ENCODE peak calls at places on chromosomes 4 and X, in seven cellular contexts. One of them, this sample, is unnamed.
A peak's percentile ranks its signal among the peaks of the same experiment; 100 is the strongest.

GRCh38 chr4:91963489-91963888 is 340.3 kb upstream of the GRID2 start:
- DNase-seq in cardiac muscle cell: no peak
- DNase-seq in GM23248: peak; percentile 62
- DNase-seq in tibial artery: no peak
- DNase-seq in colonic mucosa: no peak
- DNase-seq in neural progenitor cell: no peak
- DNase-seq in esophagus muscularis mucosa: no peak
- DNase-seq in this sample: no peak

GRCh38 chrX:47637546-47638195 is 7.9 kb upstream of the CFP start:
- DNase-seq in cardiac muscle cell: peak; percentile 39
- DNase-seq in GM23248: no peak
- DNase-seq in tibial artery: peak; percentile 68
- DNase-seq in colonic mucosa: peak; percentile 53
- DNase-seq in neural progenitor cell: peak; percentile 61
- DNase-seq in esophagus muscularis mucosa: no peak
- DNase-seq in this sample: no peak

GRCh38 chr4:90127223-90127705 is at the start of gene CCSER1:
- DNase-seq in cardiac muscle cell: peak; percentile 74
- DNase-seq in GM23248: peak; percentile 20
- DNase-seq in tibial artery: peak; percentile 76
- DNase-seq in colonic mucosa: peak; percentile 80
- DNase-seq in neural progenitor cell: peak; percentile 71
- DNase-seq in esophagus muscularis mucosa: peak; percentile 95
- DNase-seq in this sample: peak; percentile 75

GRCh38 chr4:20192754-20193521 is 58.8 kb upstream of the SLIT2 start:
- DNase-seq in cardiac muscle cell: no peak
- DNase-seq in GM23248: peak; percentile 50
- DNase-seq in tibial artery: no peak
- DNase-seq in colonic mucosa: no peak
- DNase-seq in neural progenitor cell: no peak
- DNase-seq in esophagus muscularis mucosa: no peak
- DNase-seq in this sample: no peak

GRCh38 chr4:121189351-121189750 is 25.2 kb upstream of the TNIP3 start:
- DNase-seq in cardiac muscle cell: no peak
- DNase-seq in GM23248: no peak
- DNase-seq in tibial artery: no peak
- DNase-seq in colonic mucosa: no peak
- DNase-seq in neural progenitor cell: no peak
- DNase-seq in esophagus muscularis mucosa: no peak
- DNase-seq in this sample: no peak

GRCh38 chrX:134990475-134991473 is at the start of gene SMIM10:
- DNase-seq in cardiac muscle cell: peak; percentile 42
- DNase-seq in GM23248: peak; percentile 85
- DNase-seq in tibial artery: peak; percentile 88
- DNase-seq in colonic mucosa: peak; percentile 67
- DNase-seq in neural progenitor cell: peak; percentile 43
- DNase-seq in esophagus muscularis mucosa: peak; percentile 91
- DNase-seq in this sample: peak; percentile 18

GRCh38 chr4:39932776-39933402 is 44.8 kb downstream of the PDS5A start:
- DNase-seq in cardiac muscle cell: no peak
- DNase-seq in GM23248: no peak
- DNase-seq in tibial artery: no peak
- DNase-seq in colonic mucosa: no peak
- DNase-seq in neural progenitor cell: no peak
- DNase-seq in esophagus muscularis mucosa: no peak
- DNase-seq in this sample: no peak

GRCh38 chr4:174156239-174156826 is 127.1 kb downstream of the FBXO8 start:
- DNase-seq in cardiac muscle cell: peak; percentile 62
- DNase-seq in GM23248: peak; percentile 63
- DNase-seq in tibial artery: no peak
- DNase-seq in colonic mucosa: no peak
- DNase-seq in neural progenitor cell: peak; percentile 44
- DNase-seq in esophagus muscularis mucosa: no peak
- DNase-seq in this sample: no peak

GRCh38 chrX:118212817-118213183 is 96.2 kb upstream of the KLHL13 start:
- DNase-seq in cardiac muscle cell: no peak
- DNase-seq in GM23248: no peak
- DNase-seq in tibial artery: no peak
- DNase-seq in colonic mucosa: no peak
- DNase-seq in neural progenitor cell: no peak
- DNase-seq in esophagus muscularis mucosa: no peak
- DNase-seq in this sample: no peak

GRCh38 chr4:172982151-172982590 is 186.4 kb upstream of the GALNT7 start:
- DNase-seq in cardiac muscle cell: no peak
- DNase-seq in GM23248: peak; percentile 65
- DNase-seq in tibial artery: peak; percentile 87
- DNase-seq in colonic mucosa: no peak
- DNase-seq in neural progenitor cell: no peak
- DNase-seq in esophagus muscularis mucosa: peak; percentile 88
- DNase-seq in this sample: peak; percentile 36

GRCh38 chr4:37890501-37891220 is at the start of gene TBC1D1:
- DNase-seq in cardiac muscle cell: peak; percentile 33
- DNase-seq in GM23248: peak; percentile 31
- DNase-seq in tibial artery: peak; percentile 95
- DNase-seq in colonic mucosa: peak; percentile 75
- DNase-seq in neural progenitor cell: peak; percentile 48
- DNase-seq in esophagus muscularis mucosa: no peak
- DNase-seq in this sample: peak; percentile 87

GRCh38 chr4:106628616-106629606 is 260.3 kb upstream of the GIMD1 start:
- DNase-seq in cardiac muscle cell: no peak
- DNase-seq in GM23248: peak; percentile 36
- DNase-seq in tibial artery: no peak
- DNase-seq in colonic mucosa: no peak
- DNase-seq in neural progenitor cell: no peak
- DNase-seq in esophagus muscularis mucosa: no peak
- DNase-seq in this sample: no peak

GRCh38 chr4:102103368-102103767 is 241.9 kb downstream of the SLC39A8 start:
- DNase-seq in cardiac muscle cell: no peak
- DNase-seq in GM23248: no peak
- DNase-seq in tibial artery: no peak
- DNase-seq in colonic mucosa: no peak
- DNase-seq in neural progenitor cell: no peak
- DNase-seq in esophagus muscularis mucosa: no peak
- DNase-seq in this sample: no peak

GRCh38 chr4:138398297-138398696 is 156.1 kb upstream of the SLC7A11 start:
- DNase-seq in cardiac muscle cell: no peak
- DNase-seq in GM23248: no peak
- DNase-seq in tibial artery: no peak
- DNase-seq in colonic mucosa: no peak
- DNase-seq in neural progenitor cell: peak; percentile 80
- DNase-seq in esophagus muscularis mucosa: no peak
- DNase-seq in this sample: no peak

GRCh38 chr4:155639674-155640529 is 26.7 kb upstream of the GUCY1A1 start:
- DNase-seq in cardiac muscle cell: no peak
- DNase-seq in GM23248: no peak
- DNase-seq in tibial artery: no peak
- DNase-seq in colonic mucosa: no peak
- DNase-seq in neural progenitor cell: no peak
- DNase-seq in esophagus muscularis mucosa: no peak
- DNase-seq in this sample: no peak

GRCh38 chr4:111027526-111027925 is 404.6 kb upstream of the PITX2 start:
- DNase-seq in cardiac muscle cell: no peak
- DNase-seq in GM23248: peak; percentile 90
- DNase-seq in tibial artery: no peak
- DNase-seq in colonic mucosa: no peak
- DNase-seq in neural progenitor cell: no peak
- DNase-seq in esophagus muscularis mucosa: no peak
- DNase-seq in this sample: no peak

GRCh38 chrX:123184199-123184857 is at the start of gene GRIA3:
- DNase-seq in cardiac muscle cell: no peak
- DNase-seq in GM23248: peak; percentile 62
- DNase-seq in tibial artery: peak; percentile 53
- DNase-seq in colonic mucosa: no peak
- DNase-seq in neural progenitor cell: peak; percentile 45
- DNase-seq in esophagus muscularis mucosa: no peak
- DNase-seq in this sample: no peak

DNA sequence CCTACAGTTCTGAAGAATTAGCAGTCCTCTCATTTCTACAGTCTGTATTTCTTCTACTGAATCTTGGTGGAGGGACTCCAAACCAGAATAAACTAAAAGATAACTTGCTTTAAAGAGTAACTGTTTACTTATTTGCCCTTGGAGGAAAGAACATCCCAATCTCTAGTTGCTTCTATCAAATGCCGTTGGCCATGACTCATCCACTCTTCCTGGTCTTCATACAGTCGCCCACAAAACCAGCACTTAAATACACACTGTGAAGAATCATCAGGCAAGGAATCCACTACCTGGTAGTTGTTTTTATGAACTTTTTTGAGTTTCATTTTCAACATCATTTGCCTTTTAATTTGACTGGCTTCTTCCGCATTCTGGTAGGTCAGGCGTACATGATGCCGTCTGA is 14.2 kb downstream of the ZNF518B start:
- DNase-seq in cardiac muscle cell: no peak
- DNase-seq in GM23248: no peak
- DNase-seq in tibial artery: no peak
- DNase-seq in colonic mucosa: no peak
- DNase-seq in neural progenitor cell: no peak
- DNase-seq in esophagus muscularis mucosa: no peak
- DNase-seq in this sample: no peak
- H3K9me3 ChIP-seq in cardiac muscle cell: no peaks in the 10 kb centered on the region
- H3K9me3 ChIP-seq in GM23248: no peaks in the 10 kb centered on the region
- H3K9me3 ChIP-seq in tibial artery: peaks cover 58% of the 10 kb centered on the region
- H3K9me3 ChIP-seq in colonic mucosa: no peaks in the 10 kb centered on the region
- H3K9me3 ChIP-seq in neural progenitor cell: peaks cover 22% of the 10 kb centered on the region
- H3K9me3 ChIP-seq in esophagus muscularis mucosa: no peaks in the 10 kb centered on the region
- H3K9me3 ChIP-seq in this sample: peaks cover 65% of the 10 kb centered on the region

DNA sequence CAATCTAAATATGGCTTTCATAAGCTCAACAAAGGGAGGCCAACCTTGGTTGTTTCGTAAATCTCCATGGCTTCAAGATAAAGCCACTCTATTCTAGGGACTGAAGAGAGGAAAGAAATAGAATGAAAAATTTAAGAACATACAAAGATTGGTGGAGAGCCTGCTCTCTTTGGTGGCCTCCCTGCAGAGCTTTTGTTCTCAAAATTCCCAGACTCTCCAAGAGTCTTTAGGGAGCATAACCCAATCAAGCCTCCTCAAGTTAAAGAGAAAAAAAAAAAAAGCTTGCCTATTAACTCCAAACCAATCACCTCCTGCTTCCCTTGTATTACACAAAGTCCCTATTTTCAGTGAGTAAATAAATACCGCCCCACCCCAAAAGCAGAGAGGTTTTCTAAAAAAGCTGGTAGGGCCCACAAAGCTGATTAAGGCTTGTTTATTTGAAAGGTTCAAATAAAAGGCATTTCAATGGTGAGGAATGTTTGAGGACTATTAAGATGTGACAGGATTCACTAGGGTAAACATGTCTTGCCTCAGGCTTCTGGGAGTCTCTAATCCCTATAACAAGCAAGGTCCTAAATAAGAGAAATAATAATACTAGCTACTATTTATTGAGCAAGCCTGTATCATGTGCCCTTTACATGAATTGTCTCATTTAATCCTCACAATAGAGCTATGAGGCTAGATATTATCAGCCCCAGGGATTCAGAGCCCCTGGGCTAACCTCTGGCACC is 71.6 kb downstream of the GPC3 start:
- DNase-seq in cardiac muscle cell: peak; percentile 17
- DNase-seq in GM23248: no peak
- DNase-seq in tibial artery: no peak
- DNase-seq in colonic mucosa: no peak
- DNase-seq in neural progenitor cell: peak; percentile 71
- DNase-seq in esophagus muscularis mucosa: no peak
- DNase-seq in this sample: no peak
- H3K27ac ChIP-seq in cardiac muscle cell: peak overlapping the region; percentile 74
- H3K27ac ChIP-seq in GM23248: no peak overlapping the region
- H3K27ac ChIP-seq in tibial artery: no peak overlapping the region
- H3K27ac ChIP-seq in colonic mucosa: no peak overlapping the region
- H3K27ac ChIP-seq in neural progenitor cell: peak overlapping the region; percentile 93
- H3K27ac ChIP-seq in esophagus muscularis mucosa: no peak overlapping the region
- H3K27ac ChIP-seq in this sample: no peak overlapping the region

DNA sequence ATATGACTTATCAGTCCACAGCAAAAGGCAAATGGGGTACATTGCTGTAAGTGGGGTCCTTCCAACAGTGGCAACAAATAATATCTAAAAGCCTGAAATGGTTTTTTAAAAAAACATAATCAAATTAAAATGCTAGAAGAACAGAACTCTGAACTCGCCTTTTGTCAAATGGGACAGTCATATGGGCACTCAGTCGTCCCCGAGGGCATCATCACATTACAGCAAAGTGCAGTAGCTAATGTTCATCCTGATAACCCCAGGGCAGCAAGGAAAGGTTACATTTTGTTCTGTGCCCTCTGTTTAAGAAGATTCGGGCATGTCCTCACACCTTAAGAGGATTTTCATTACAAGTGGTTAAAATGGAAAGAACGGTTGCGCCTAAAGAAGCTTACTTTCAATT is 997.9 kb upstream of the TENM3 start:
- DNase-seq in cardiac muscle cell: no peak
- DNase-seq in GM23248: no peak
- DNase-seq in tibial artery: no peak
- DNase-seq in colonic mucosa: no peak
- DNase-seq in neural progenitor cell: no peak
- DNase-seq in esophagus muscularis mucosa: no peak
- DNase-seq in this sample: no peak
- H3K4me1 ChIP-seq in cardiac muscle cell: peaks cover 13% of the 10 kb centered on the region
- H3K4me1 ChIP-seq in GM23248: no peaks in the 10 kb centered on the region
- H3K4me1 ChIP-seq in tibial artery: no peaks in the 10 kb centered on the region
- H3K4me1 ChIP-seq in colonic mucosa: no peaks in the 10 kb centered on the region
- H3K4me1 ChIP-seq in neural progenitor cell: no peaks in the 10 kb centered on the region
- H3K4me1 ChIP-seq in esophagus muscularis mucosa: no peaks in the 10 kb centered on the region
- H3K4me1 ChIP-seq in this sample: no peaks in the 10 kb centered on the region

DNA sequence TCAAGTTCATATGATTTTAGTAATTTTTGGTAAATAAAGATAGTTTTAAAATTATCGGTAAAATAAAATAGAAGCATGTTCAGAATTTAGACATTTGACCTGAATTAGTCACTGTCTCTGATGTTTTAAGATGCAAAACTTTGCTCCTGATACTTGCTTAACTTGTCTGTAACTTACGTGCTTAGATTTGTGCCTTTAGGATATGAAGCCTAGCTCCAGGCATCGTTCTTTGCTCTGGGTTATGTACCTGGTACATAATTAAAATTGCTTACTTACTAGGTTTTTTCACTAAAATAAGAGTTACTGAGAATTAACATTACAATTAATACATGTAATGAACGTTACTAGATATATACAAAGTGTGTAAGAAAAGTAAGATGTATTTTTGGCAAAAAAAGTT is 24.9 kb upstream of the AADAT start:
- DNase-seq in cardiac muscle cell: no peak
- DNase-seq in GM23248: no peak
- DNase-seq in tibial artery: no peak
- DNase-seq in colonic mucosa: no peak
- DNase-seq in neural progenitor cell: no peak
- DNase-seq in esophagus muscularis mucosa: no peak
- DNase-seq in this sample: no peak
- H3K9me3 ChIP-seq in cardiac muscle cell: no peaks in the 10 kb centered on the region
- H3K9me3 ChIP-seq in GM23248: no peaks in the 10 kb centered on the region
- H3K9me3 ChIP-seq in tibial artery: no peaks in the 10 kb centered on the region
- H3K9me3 ChIP-seq in colonic mucosa: no peaks in the 10 kb centered on the region
- H3K9me3 ChIP-seq in neural progenitor cell: no peaks in the 10 kb centered on the region
- H3K9me3 ChIP-seq in esophagus muscularis mucosa: no peaks in the 10 kb centered on the region
- H3K9me3 ChIP-seq in this sample: no peaks in the 10 kb centered on the region